ENCODE peak calls at places on chromosomes 11 and 22, in eight cellular contexts. Q is brain microvascular endothelial cell, T is pancreas, G is upper lobe of left lung, O is GM23338, Y is WERI-Rb-1, H is psoas muscle, J is endothelial cell of umbilical vein. C is an unnamed sample.

GRCh38 chr11:10489444-10489785 is 34.4 kb downstream of the AMPD3 start:
- DNase-seq in J (no peak), O (no peak), H (no peak), T (no peak), Q (no peak), G (no peak), Y (no peak), C (peak)

GRCh38 chr11:65316311-65316978 is 1.8 kb downstream of the CDC42EP2 start:
- DNase-seq in Q (peak), T (no peak), G (peak), H (peak), J (peak), O (peak), Y (no peak), C (peak)

GRCh38 chr22:45717787-45718186 is 46.2 kb downstream of the ATXN10 start:
- DNase-seq in G (no peak), Q (no peak), O (no peak), H (no peak), Y (no peak), T (no peak), J (no peak), C (no peak)

GRCh38 chr11:126265801-126266200 is 2.9 kb downstream of the SRPRA start:
- DNase-seq in Q (peak), Y (no peak), J (peak), T (no peak), O (no peak), H (no peak), G (no peak), C (no peak)

GRCh38 chr22:30610299-30610698 is 3.3 kb downstream of the TCN2 start:
- DNase-seq in Q (no peak), H (peak), J (no peak), Y (no peak), O (no peak), G (peak), T (no peak), C (no peak)

GRCh38 chr11:70174846-70175764 is 28.0 kb upstream of the FADD start:
- DNase-seq in Y (peak), Q (no peak), H (no peak), O (peak), T (no peak), G (no peak), J (peak), C (no peak)

GRCh38 chr11:17563961-17564686 is 17.1 kb downstream of the OTOG start:
- DNase-seq in T (no peak), J (no peak), G (peak), Q (no peak), O (no peak), Y (no peak), H (no peak), C (no peak)

GRCh38 chr11:112790286-112790685 is 170.9 kb upstream of the NCAM1 start:
- DNase-seq in O (no peak), G (no peak), Q (no peak), T (no peak), H (no peak), Y (no peak), J (no peak), C (no peak)

GRCh38 chr11:118156531-118157185 is 4.0 kb upstream of the SCN4B start:
- DNase-seq in H (no peak), J (no peak), Y (peak), T (no peak), G (no peak), O (peak), Q (no peak), C (no peak)

GRCh38 chr11:105786766-105787165 is 176.9 kb downstream of the GRIA4 start:
- DNase-seq in J (no peak), Q (no peak), T (no peak), G (no peak), O (peak), H (no peak), Y (no peak), C (no peak)

GRCh38 chr11:123531325-123531724 is 101.3 kb downstream of the GRAMD1B start:
- DNase-seq in J (no peak), T (no peak), Y (no peak), Q (no peak), G (no peak), H (no peak), O (no peak), C (no peak)
- H3K27ac ChIP-seq in J (no peak), T (no peak), Y (no peak), Q (no peak), G (no peak), H (no peak), O (no peak), C (no peak)

GRCh38 chr11:41659990-41660389 is 200.5 kb upstream of the LRRC4C start:
- DNase-seq in H (no peak), T (peak), O (peak), J (no peak), Y (no peak), G (no peak), Q (no peak), C (no peak)

GRCh38 chr11:41665633-41666032 is 206.2 kb upstream of the LRRC4C start:
- DNase-seq in G (no peak), Y (no peak), Q (no peak), J (no peak), O (no peak), T (no peak), H (no peak), C (no peak)

GRCh38 chr11:41660585-41660984 is 201.1 kb upstream of the LRRC4C start:
- DNase-seq in H (no peak), J (no peak), O (peak), T (no peak), G (no peak), Q (no peak), Y (peak), C (no peak)
- TF ChIP-seq CTCF in H (no peak), J (no peak), O (peak), T (no peak), G (no peak), Q (peak), Y (peak), C (no peak)

DNA sequence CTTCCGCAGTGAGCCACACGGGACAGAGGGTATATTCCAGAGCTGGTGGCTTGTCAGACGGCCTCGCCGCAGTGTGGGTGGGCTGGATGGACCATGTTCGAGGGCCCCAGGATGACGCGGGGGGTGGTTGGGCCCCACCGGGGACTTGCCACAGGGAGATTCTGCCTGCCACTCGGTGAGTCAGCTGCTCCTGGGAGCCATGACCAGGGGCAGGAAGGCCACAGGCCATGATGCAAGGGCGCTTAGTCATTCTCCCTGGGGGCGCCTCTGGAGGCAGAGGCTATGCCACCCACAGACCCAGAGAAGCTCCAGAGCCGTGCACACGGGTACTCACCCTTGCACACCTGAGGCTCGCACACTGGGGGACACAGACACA is 8.1 kb downstream of the ALX4 start:
- DNase-seq in Q (peak), T (no peak), Y (no peak), H (no peak), O (no peak), J (no peak), G (no peak), C (no peak)
- H3K27ac ChIP-seq in Q (no peak), T (no peak), Y (no peak), H (no peak), O (no peak), J (no peak), G (no peak), C (no peak)

DNA sequence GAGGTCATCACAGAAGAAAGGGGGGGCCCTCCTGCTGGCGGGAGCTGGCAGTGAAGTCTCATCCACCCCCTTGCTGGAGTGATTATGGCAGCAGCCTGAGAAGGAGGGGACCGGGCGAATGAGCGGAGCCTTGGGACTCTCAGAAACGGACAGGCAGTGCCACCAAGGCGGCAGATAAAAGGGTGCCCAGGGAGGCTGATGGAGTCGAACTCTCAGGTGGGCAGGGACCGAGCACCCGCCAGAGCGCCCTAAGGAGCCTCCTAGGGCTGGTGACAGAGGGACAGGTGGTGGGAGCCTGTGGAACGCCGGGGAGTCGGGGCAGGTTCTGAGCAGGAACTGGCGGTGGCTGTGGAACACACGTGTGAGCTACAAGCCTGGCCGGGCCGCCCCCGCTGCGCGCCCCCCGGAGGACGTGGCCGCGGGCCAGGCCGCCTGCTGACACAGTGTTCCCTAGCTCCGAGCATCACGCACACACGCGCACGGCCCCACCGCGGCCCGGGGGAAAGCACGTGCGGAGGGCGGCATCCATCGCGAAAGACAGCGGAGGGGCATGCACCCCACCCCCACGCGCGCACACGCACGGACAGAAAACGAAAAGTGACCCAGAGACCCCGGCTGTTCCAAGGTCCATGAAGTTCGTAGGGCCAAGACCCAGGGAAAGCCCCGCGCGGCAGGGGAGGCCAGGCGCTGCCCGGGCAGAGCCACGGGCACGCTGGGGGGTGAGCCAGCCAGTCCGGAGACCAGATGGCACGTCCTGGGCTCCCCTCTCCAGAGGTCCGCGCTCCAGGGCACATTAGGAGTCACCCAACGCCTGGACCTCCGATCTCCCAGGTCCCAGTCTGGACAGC is 1.0 kb downstream of the VWCE start:
- DNase-seq in H (peak), T (peak), J (peak), Q (peak), G (no peak), Y (peak), O (peak), C (peak)
- TF ChIP-seq CTCF in H (no peak), T (no peak), J (peak), Q (peak), G (no peak), Y (peak), O (peak), C (no peak)

DNA sequence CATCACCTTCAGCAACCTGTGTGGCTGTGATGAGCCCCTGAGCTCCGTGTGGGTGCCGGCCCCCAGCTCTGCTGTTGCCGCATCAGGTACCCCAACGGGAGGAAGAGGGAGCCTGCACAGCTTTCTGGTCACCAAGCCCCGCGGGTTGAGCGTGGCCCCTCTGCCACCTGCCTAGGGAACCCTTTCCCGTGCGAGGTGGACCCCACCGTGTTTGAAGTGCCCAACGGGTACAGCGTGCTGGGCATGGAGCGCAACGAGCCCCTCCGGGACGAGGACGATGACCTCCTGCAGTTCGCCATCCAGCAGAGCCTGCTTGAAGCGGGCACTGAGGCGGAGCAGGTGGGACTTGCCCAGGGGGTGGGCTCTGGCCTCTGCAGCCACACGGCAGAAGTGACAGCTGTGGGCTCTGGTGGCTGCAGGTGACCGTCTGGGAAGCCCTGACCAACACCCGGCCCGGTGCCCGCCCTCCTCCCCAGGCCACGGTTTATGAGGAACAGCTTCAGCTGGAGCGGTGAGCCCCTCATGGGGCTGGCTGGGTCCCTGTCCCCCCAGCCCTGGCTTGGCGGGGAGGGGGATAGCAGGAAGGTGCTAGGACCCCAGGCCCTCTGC is 1.9 kb upstream of the SSH3 start:
- DNase-seq in O (no peak), H (no peak), Y (peak), J (no peak), T (peak), G (peak), Q (no peak), C (no peak)
- H3K27ac ChIP-seq in O (no peak), H (peak), Y (peak), J (no peak), T (no peak), G (peak), Q (no peak), C (no peak)

GRCh38 chr11:30206249-30206996 is 24.4 kb upstream of the FSHB start:
- DNase-seq in Q (no peak), G (no peak), Y (no peak), H (no peak), O (no peak), J (no peak), T (no peak), C (no peak)

GRCh38 chr11:30210357-30210756 is 20.5 kb upstream of the FSHB start:
- DNase-seq in J (no peak), Q (no peak), O (no peak), Y (no peak), G (no peak), T (no peak), H (no peak), C (no peak)
- TF ChIP-seq CTCF in J (no peak), Q (no peak), O (no peak), Y (no peak), G (no peak), T (no peak), H (no peak), C (no peak)

GRCh38 chr11:102118937-102119336 is 8.7 kb downstream of the YAP1 start:
- DNase-seq in T (no peak), Y (no peak), H (no peak), O (peak), G (no peak), J (no peak), Q (no peak), C (no peak)
- H3K27ac ChIP-seq in T (no peak), Y (no peak), H (peak), O (no peak), G (peak), J (no peak), Q (no peak), C (peak)

GRCh38 chr22:21673534-21674321 is 7.9 kb downstream of the PPIL2 start:
- DNase-seq in T (peak), Q (no peak), Y (peak), J (no peak), H (no peak), G (no peak), O (no peak), C (no peak)
- TF ChIP-seq CTCF in T (no peak), Q (no peak), Y (peak), J (no peak), H (no peak), G (no peak), O (no peak), C (no peak)

C was measured in uterus.